ENCODE peak calls at places on chromosome 12, in five cellular contexts. J is fibroblast of lung, S is tibial artery, F is HepG2, W is spleen. I is an unnamed sample. For H3K4me1 and H3K36me3, the result is how much of the 10 kb centered on the place peaks cover.

GRCh38 chr12:32502693-32503510 is 103.5 kb downstream of the FGD4 start:
- DNase-seq in W (no peak), S (no peak), F (no peak), J (peak), I (no peak)

GRCh38 chr12:100445081-100445481 is 28.6 kb upstream of the NR1H4 start:
- DNase-seq in F (peak), S (no peak), J (no peak), W (no peak), I (no peak)

GRCh38 chr12:106581543-106582263 is 1.1 kb upstream of the RFX4 start:
- DNase-seq in W (no peak), S (no peak), F (no peak), J (no peak), I (peak)

GRCh38 chr12:115375188-115375991 is 691.4 kb upstream of the TBX3 start:
- DNase-seq in F (peak), J (peak), S (no peak), W (no peak), I (no peak)

GRCh38 chr12:76055393-76055792 is 23.8 kb upstream of the PHLDA1 start:
- DNase-seq in F (no peak), W (no peak), J (no peak), S (no peak), I (no peak)

GRCh38 chr12:130414381-130414780 is 76.7 kb downstream of the PIWIL1 start:
- DNase-seq in S (no peak), F (no peak), J (no peak), W (peak), I (no peak)

GRCh38 chr12:124183172-124183571 is 111.7 kb upstream of the RFLNA start:
- DNase-seq in F (no peak), J (no peak), S (no peak), W (no peak), I (no peak)

GRCh38 chr12:38465020-38465419 is 148.4 kb downstream of the ALG10B start:
- DNase-seq in S (no peak), F (no peak), J (no peak), W (no peak), I (no peak)

GRCh38 chr12:6828671-6829531 is 694 bp downstream of the P3H3 start:
- DNase-seq in J (peak), W (peak), F (no peak), S (no peak), I (peak)

GRCh38 chr12:77072833-77073495 is 7.6 kb upstream of the E2F7 start:
- DNase-seq in J (peak), W (no peak), S (no peak), F (no peak), I (no peak)

GRCh38 chr12:83015390-83016225 is 328.9 kb downstream of the TMTC2 start:
- DNase-seq in W (no peak), J (peak), S (no peak), F (no peak), I (no peak)

GRCh38 chr12:632102-632696 is 31.0 kb downstream of the NINJ2 start:
- DNase-seq in W (peak), J (peak), F (peak), S (no peak), I (no peak)

GRCh38 chr12:32891956-32892355 is 4.6 kb downstream of the PKP2 start:
- DNase-seq in F (peak), S (no peak), J (peak), W (no peak), I (no peak)

GRCh38 chr12:58596381-58596780 is 323.9 kb downstream of the LRIG3 start:
- DNase-seq in W (no peak), F (no peak), S (no peak), J (no peak), I (no peak)

GRCh38 chr12:101697930-101698781 is 716 bp downstream of the CHPT1 start:
- DNase-seq in S (peak), W (peak), F (peak), J (peak), I (peak)

GRCh38 chr12:112820796-112821195 is 29.2 kb downstream of the RPH3A start:
- DNase-seq in S (no peak), J (no peak), W (no peak), F (no peak), I (no peak)

GRCh38 chr12:85874064-85874463 is at the start of gene NTS:
- DNase-seq in W (no peak), S (no peak), F (no peak), J (no peak), I (no peak)

GRCh38 chr12:72057330-72057911 is 118.8 kb downstream of the TPH2 start:
- DNase-seq in J (peak), S (no peak), W (no peak), F (no peak), I (no peak)

GRCh38 chr12:31728289-31728916 is 418 bp downstream of the AMN1 start:
- DNase-seq in S (no peak), W (no peak), J (no peak), F (no peak), I (no peak)

GRCh38 chr12:41213107-41213506 is 25.0 kb downstream of the PDZRN4 start:
- DNase-seq in F (no peak), S (no peak), J (no peak), W (no peak), I (no peak)

GRCh38 chr12:93868771-93869170 is 191.6 kb downstream of the CRADD start:
- DNase-seq in F (no peak), J (peak), W (no peak), S (no peak), I (no peak)

GRCh38 chr12:62640910-62641448 is 174.4 kb downstream of the MON2 start:
- DNase-seq in S (no peak), W (no peak), F (no peak), J (peak), I (no peak)

GRCh38 chr12:76866726-76867125 is 12.1 kb downstream of the CSRP2 start:
- DNase-seq in W (no peak), F (no peak), J (peak), S (no peak), I (no peak)

GRCh38 chr12:53995311-53996187 is 4.4 kb upstream of the HOXC9 start:
- DNase-seq in J (no peak), W (peak), S (peak), F (no peak), I (peak)

DNA sequence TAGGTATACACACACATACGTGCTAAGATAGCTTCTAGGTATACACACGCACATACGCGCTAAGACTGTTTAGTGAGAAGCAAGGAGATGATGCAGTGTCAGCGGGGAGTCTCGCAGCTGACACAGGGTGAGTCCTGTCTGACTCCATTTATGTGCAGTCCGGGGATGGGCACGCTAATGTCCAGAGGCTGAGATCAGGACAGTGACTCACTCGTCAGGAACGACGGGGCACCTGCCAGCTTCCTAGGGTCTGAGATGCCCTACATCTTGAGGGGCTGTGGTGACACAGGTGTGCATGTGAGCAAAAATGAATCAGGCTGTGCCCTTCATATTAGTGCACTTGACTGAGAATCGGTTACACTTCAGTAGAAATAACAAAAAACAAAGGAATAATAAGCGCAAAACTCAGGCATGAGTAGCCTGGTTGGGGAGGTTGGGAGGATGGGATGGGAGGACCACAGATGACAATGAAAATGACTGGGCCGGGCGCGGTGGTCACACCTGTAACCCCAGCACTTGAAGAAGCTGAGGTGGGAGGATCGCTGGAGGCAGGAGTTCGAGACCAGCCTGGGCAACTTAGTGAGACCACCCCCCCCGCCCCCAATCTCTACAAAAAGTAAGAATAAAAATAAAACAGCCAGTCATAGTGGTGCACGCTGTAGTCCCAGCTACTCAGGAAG is 29.1 kb upstream of the ULK1 start:
- DNase-seq in F (no peak), W (no peak), S (no peak), J (peak), I (peak)
- H3K4me1 ChIP-seq in F (under half), W (under half), S (under half), J (under half), I (under half)

DNA sequence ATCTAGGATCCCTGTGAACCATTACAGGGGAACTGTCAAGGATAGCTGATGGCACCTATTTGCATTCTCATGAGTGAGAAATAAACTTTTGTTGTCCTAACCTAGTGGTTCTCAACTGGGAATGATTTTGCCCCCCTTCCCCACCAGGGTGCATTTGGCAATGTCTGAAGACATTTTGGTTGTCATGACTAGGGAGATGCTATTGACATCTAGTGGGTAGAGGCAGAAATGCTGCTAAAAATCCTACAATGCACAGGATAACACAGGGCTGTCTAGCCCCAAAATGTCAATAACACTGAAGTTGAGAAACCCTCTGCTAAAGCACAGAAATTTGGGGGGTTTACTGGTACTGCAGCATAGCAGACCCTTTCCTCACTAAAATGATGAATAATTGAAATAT is 140.9 kb upstream of the SRRM4 start:
- DNase-seq in S (no peak), J (no peak), W (no peak), F (peak), I (no peak)
- TF ChIP-seq CTCF in S (no peak), J (no peak), W (no peak), F (peak), I (no peak)

GRCh38 chr12:113846275-113846674 is 119.8 kb downstream of the RBM19 start:
- DNase-seq in S (no peak), J (no peak), F (no peak), W (no peak), I (no peak)
- H3K36me3 ChIP-seq in S (under half), J (under half), F (under half), W (under half), I (under half)

GRCh38 chr12:27560126-27560525 is 36.1 kb downstream of the PPFIBP1 start:
- DNase-seq in W (no peak), S (no peak), J (no peak), F (no peak), I (no peak)
- H3K4me1 ChIP-seq in W (under half), S (under half), J (under half), F (under half), I (under half)

GRCh38 chr12:45728625-45729232 is 777 bp upstream of the ARID2 start:
- DNase-seq in J (peak), W (peak), S (peak), F (peak), I (peak)

GRCh38 chr12:45726594-45727300 is 2.8 kb upstream of the ARID2 start:
- DNase-seq in F (peak), W (peak), J (peak), S (peak), I (peak)

GRCh38 chr12:45727301-45727993 is 2.1 kb upstream of the ARID2 start:
- DNase-seq in F (peak), S (peak), W (peak), J (peak), I (peak)

GRCh38 chr12:45727994-45728624 is 1.4 kb upstream of the ARID2 start:
- DNase-seq in J (no peak), S (no peak), F (no peak), W (no peak), I (no peak)

DNA sequence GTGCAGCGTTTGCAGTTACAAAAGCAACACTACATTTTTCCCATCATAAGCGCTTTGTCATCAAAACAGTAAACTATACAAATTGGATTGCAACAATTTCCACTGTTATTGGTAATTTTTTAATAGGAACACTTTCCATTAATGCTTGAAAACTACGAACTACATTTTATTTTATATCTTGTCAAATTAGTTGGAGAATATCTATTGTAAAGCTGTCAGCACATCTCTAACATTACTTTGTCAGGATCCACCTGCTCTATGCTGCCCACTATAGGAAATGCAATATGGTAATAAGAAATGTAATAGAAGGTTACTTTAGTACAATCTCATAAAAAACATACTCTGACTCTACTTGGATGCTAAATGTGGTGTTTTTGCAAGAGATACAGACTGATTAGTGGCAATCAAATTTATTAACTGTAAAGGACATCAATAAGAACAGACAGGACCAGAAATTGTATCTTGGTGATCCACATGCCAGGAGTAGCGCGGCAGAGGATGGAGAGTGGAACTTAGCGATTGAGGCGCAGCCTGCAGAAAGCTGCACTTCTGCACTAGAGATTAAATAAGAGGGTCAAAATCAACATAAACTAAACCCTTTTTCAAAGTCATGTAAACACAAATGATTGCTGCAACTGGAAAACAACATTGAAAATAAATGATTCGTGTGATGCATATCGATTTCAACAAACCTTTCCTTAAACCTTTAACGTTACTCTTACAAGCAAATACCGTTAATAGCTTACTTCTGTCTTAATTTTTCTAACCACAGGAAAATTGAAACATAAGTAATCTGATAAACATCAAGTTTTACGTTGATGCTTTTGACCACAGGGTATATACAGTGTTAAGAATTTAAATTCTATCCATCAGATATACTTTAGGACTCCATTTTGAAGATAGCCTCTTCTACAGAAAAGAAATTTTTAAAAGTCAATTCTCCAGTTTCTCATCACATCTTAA is 3.6 kb upstream of the ARID2 start:
- DNase-seq in W (peak), F (peak), J (peak), S (no peak), I (no peak)
- TF ChIP-seq CTCF in W (peak), F (peak), J (peak), S (peak), I (peak)

I was measured in kidney.